ENCODE peak calls at places on chromosome 6, in five cellular contexts. I, E, M, H and J are unnamed samples.

GRCh38 chr6:37990762-37991525 is 171.4 kb downstream of the ZFAND3 start:
- DNase-seq in I (no peak), E (peak; percentile 90), M (no peak), H (no peak), J (peak; percentile 90)

GRCh38 chr6:712805-713204 is 19.9 kb upstream of the EXOC2 start:
- DNase-seq in I (no peak), E (no peak), M (no peak), H (no peak), J (no peak)

GRCh38 chr6:3918474-3918873 is 69.3 kb downstream of the FAM50B start:
- DNase-seq in I (no peak), E (no peak), M (no peak), H (no peak), J (no peak)

GRCh38 chr6:168999392-168999791 is 254.3 kb downstream of the THBS2 start:
- DNase-seq in I (no peak), E (no peak), M (no peak), H (no peak), J (no peak)

GRCh38 chr6:154501287-154501868 is 9.1 kb downstream of the CNKSR3 start:
- DNase-seq in I (no peak), E (no peak), M (no peak), H (no peak), J (no peak)

GRCh38 chr6:14986370-14986769 is 259.5 kb upstream of the JARID2 start:
- DNase-seq in I (no peak), E (no peak), M (no peak), H (no peak), J (no peak)

GRCh38 chr6:165245287-165245686 is 64.1 kb downstream of the C6orf118 start:
- DNase-seq in I (no peak), E (peak; percentile 56), M (no peak), H (peak; percentile 57), J (peak; percentile 18)

GRCh38 chr6:84007871-84008270 is 25.7 kb upstream of the MRAP2 start:
- DNase-seq in I (no peak), E (no peak), M (no peak), H (no peak), J (no peak)

GRCh38 chr6:27168586-27169443 is 78.7 kb upstream of the PRSS16 start:
- DNase-seq in I (no peak), E (peak; percentile 89), M (no peak), H (no peak), J (peak; percentile 86)

GRCh38 chr6:157990321-157991066 is 8.8 kb downstream of the SYNJ2 start:
- DNase-seq in I (no peak), E (peak; percentile 48), M (no peak), H (no peak), J (no peak)

GRCh38 chr6:71289039-71289801 is 609 bp downstream of the OGFRL1 start:
- DNase-seq in I (no peak), E (no peak), M (peak; percentile 53), H (no peak), J (peak; percentile 14)

GRCh38 chr6:47145212-47145611 is 103.1 kb upstream of the ADGRF1 start:
- DNase-seq in I (no peak), E (peak; percentile 59), M (no peak), H (no peak), J (peak; percentile 45)

GRCh38 chr6:170182093-170182780 is 108.6 kb downstream of the DLL1 start:
- DNase-seq in I (no peak), E (no peak), M (no peak), H (no peak), J (no peak)

GRCh38 chr6:166026586-166027126 is 141.0 kb downstream of the TBXT start:
- DNase-seq in I (no peak), E (no peak), M (no peak), H (no peak), J (no peak)

GRCh38 chr6:43770417-43771209 is 602 bp downstream of the VEGFA start:
- DNase-seq in I (no peak), E (peak; percentile 60), M (peak; percentile 61), H (no peak), J (peak; percentile 35)

GRCh38 chr6:134642217-134642616 is 307.7 kb downstream of the ALDH8A1 start:
- DNase-seq in I (no peak), E (no peak), M (no peak), H (no peak), J (no peak)

GRCh38 chr6:112618796-112619195 is 271.7 kb downstream of the RFPL4B start:
- DNase-seq in I (no peak), E (peak; percentile 47), M (peak; percentile 39), H (peak; percentile 13), J (no peak)

GRCh38 chr6:141326426-141326825 is 806.3 kb upstream of the GJE1 start:
- DNase-seq in I (no peak), E (peak; percentile 98), M (no peak), H (no peak), J (peak; percentile 100)

GRCh38 chr6:123616016-123616415 is 20.7 kb downstream of the TRDN start:
- DNase-seq in I (no peak), E (no peak), M (no peak), H (no peak), J (no peak)

GRCh38 chr6:7671076-7671475 is 54.8 kb upstream of the BMP6 start:
- DNase-seq in I (no peak), E (no peak), M (no peak), H (no peak), J (peak; percentile 22)

GRCh38 chr6:167974644-167975344 is 22.7 kb upstream of the KIF25 start:
- DNase-seq in I (no peak), E (peak; percentile 85), M (no peak), H (no peak), J (no peak)

GRCh38 chr6:17831135-17831534 is 124.4 kb upstream of the NUP153 start:
- DNase-seq in I (no peak), E (peak; percentile 31), M (peak; percentile 30), H (peak; percentile 77), J (peak; percentile 83)

GRCh38 chr6:16669227-16669626 is 92.0 kb downstream of the ATXN1 start:
- DNase-seq in I (no peak), E (peak; percentile 81), M (no peak), H (no peak), J (peak; percentile 80)

GRCh38 chr6:137265574-137265973 is 46.4 kb upstream of the IFNGR1 start:
- DNase-seq in I (no peak), E (peak; percentile 43), M (no peak), H (no peak), J (no peak)

GRCh38 chr6:23611776-23612381 is 514.1 kb upstream of the NRSN1 start:
- DNase-seq in I (no peak), E (no peak), M (no peak), H (peak; percentile 11), J (no peak)

GRCh38 chr6:1724616-1725015 is 114.9 kb downstream of the FOXC1 start:
- DNase-seq in I (no peak), E (no peak), M (peak; percentile 64), H (no peak), J (no peak)

GRCh38 chr6:170279426-170279825 is 11.5 kb downstream of the DLL1 start:
- DNase-seq in I (no peak), E (no peak), M (no peak), H (no peak), J (no peak)

GRCh38 chr6:136410201-136411027 is 120.8 kb upstream of the BCLAF1 start:
- DNase-seq in I (no peak), E (no peak), M (no peak), H (no peak), J (peak; percentile 39)

GRCh38 chr6:144543006-144543871 is 258.1 kb downstream of the UTRN start:
- DNase-seq in I (no peak), E (no peak), M (no peak), H (no peak), J (peak; percentile 50)

GRCh38 chr6:71294121-71294523 is 5.5 kb downstream of the OGFRL1 start:
- DNase-seq in I (no peak), E (peak; percentile 92), M (no peak), H (no peak), J (peak; percentile 98)

GRCh38 chr6:40957616-40958492 is 81.2 kb downstream of the UNC5CL start:
- DNase-seq in I (no peak), E (peak; percentile 35), M (no peak), H (no peak), J (peak; percentile 91)

GRCh38 chr6:110537208-110538123 is 61.1 kb upstream of the SLC22A16 start:
- DNase-seq in I (no peak), E (peak; percentile 97), M (no peak), H (no peak), J (peak; percentile 96)

GRCh38 chr6:161274488-161274858 is 612 bp upstream of the AGPAT4 start:
- DNase-seq in I (no peak), E (no peak), M (no peak), H (no peak), J (no peak)

GRCh38 chr6:2111162-2111677 is 134.2 kb downstream of the GMDS start:
- DNase-seq in I (no peak), E (peak; percentile 90), M (no peak), H (no peak), J (peak; percentile 72)

GRCh38 chr6:41712651-41713103 is 22.7 kb downstream of the TFEB start:
- DNase-seq in I (no peak), E (no peak), M (no peak), H (peak; percentile 98), J (no peak)

GRCh38 chr6:152173957-152174356 is 366.5 kb downstream of the ESR1 start:
- DNase-seq in I (no peak), E (no peak), M (no peak), H (no peak), J (no peak)

GRCh38 chr6:48134246-48134645 is 23.2 kb upstream of the PTCHD4 start:
- DNase-seq in I (no peak), E (no peak), M (no peak), H (no peak), J (no peak)

GRCh38 chr6:90025418-90026089 is 131.3 kb downstream of the GJA10 start:
- DNase-seq in I (peak; percentile 67), E (peak; percentile 81), M (no peak), H (no peak), J (peak; percentile 92)